ENCODE peak calls at places on chromosomes 12 and 14, in five cellular contexts. E is CD8-positive, alpha-beta memory T cell; F is mucosa of descending colon; A is left ventricle myocardium inferior; P is fibroblast of lung. T is an unnamed sample.

GRCh38 chr14:71856199-71856919 is 75.9 kb upstream of the RGS6 start:
- DNase-seq in E (no peak), A (no peak), F (no peak), P (no peak), T (no peak)

GRCh38 chr12:75672212-75672611 is 160.8 kb upstream of the KRR1 start:
- DNase-seq in A (no peak), F (no peak), P (no peak), E (no peak), T (no peak)

GRCh38 chr14:89616425-89617141 is 199.6 kb upstream of the FOXN3 start:
- DNase-seq in A (no peak), P (peak; percentile 46), F (peak; percentile 48), E (peak; percentile 46), T (no peak)

GRCh38 chr12:113445544-113446176 is 23.5 kb downstream of the SDSL start:
- DNase-seq in F (no peak), A (no peak), P (no peak), E (no peak), T (no peak)

GRCh38 chr14:64928239-64929002 is 14.1 kb downstream of the GPX2 start:
- DNase-seq in A (no peak), E (no peak), P (no peak), F (no peak), T (no peak)

GRCh38 chr12:84785951-84786350 is 126.6 kb downstream of the SLC6A15 start:
- DNase-seq in A (no peak), E (no peak), P (peak; percentile 27), F (no peak), T (no peak)

GRCh38 chr14:75858375-75858774 is 123.4 kb downstream of the TGFB3 start:
- DNase-seq in A (no peak), F (no peak), P (no peak), E (no peak), T (no peak)

GRCh38 chr14:24051789-24052655 is at the start of gene CARMIL3:
- DNase-seq in F (peak; percentile 68), E (peak; percentile 53), P (peak; percentile 34), A (peak; percentile 52), T (no peak)

GRCh38 chr12:55385911-55386310 is 14.4 kb upstream of the OR6C65 start:
- DNase-seq in E (no peak), A (no peak), P (no peak), F (no peak), T (no peak)

GRCh38 chr14:70655110-70655826 is 13.6 kb downstream of the TTC9 start:
- DNase-seq in F (peak; percentile 54), E (peak; percentile 43), P (no peak), A (no peak), T (no peak)

GRCh38 chr12:57522019-57522886 is at the start of gene MBD6:
- DNase-seq in P (peak; percentile 96), E (peak; percentile 89), A (peak; percentile 94), F (peak; percentile 94), T (peak; percentile 92)

GRCh38 chr14:103185051-103186027 is 62.1 kb downstream of the TNFAIP2 start:
- DNase-seq in E (no peak), F (no peak), A (no peak), P (peak; percentile 60), T (no peak)

GRCh38 chr14:95396221-95396620 is 76.5 kb upstream of the CLMN start:
- DNase-seq in F (no peak), P (no peak), A (no peak), E (no peak), T (no peak)

GRCh38 chr14:100237735-100238418 is 1.1 kb upstream of the YY1 start:
- DNase-seq in A (peak; percentile 37), P (peak; percentile 52), F (peak; percentile 63), E (peak; percentile 20), T (peak; percentile 88)

GRCh38 chr12:9123741-9124140 is 8.0 kb upstream of the A2M start:
- DNase-seq in E (no peak), F (no peak), A (no peak), P (peak; percentile 77), T (no peak)

GRCh38 chr12:11513288-11513687 is 117.9 kb upstream of the PRB2 start:
- DNase-seq in F (no peak), E (no peak), P (no peak), A (no peak), T (peak; percentile 39)

GRCh38 chr12:94261781-94262180 is 113.4 kb downstream of the PLXNC1 start:
- DNase-seq in E (no peak), A (no peak), F (no peak), P (no peak), T (no peak)

GRCh38 chr12:94261119-94261518 is 112.7 kb downstream of the PLXNC1 start:
- DNase-seq in P (no peak), E (no peak), A (no peak), F (no peak), T (no peak)

GRCh38 chr12:94263011-94263786 is 114.8 kb downstream of the PLXNC1 start:
- DNase-seq in F (peak; percentile 38), A (no peak), E (peak; percentile 39), P (no peak), T (no peak)

GRCh38 chr12:94263905-94264655 is 115.7 kb downstream of the PLXNC1 start:
- DNase-seq in P (no peak), F (no peak), A (no peak), E (no peak), T (no peak)

DNA sequence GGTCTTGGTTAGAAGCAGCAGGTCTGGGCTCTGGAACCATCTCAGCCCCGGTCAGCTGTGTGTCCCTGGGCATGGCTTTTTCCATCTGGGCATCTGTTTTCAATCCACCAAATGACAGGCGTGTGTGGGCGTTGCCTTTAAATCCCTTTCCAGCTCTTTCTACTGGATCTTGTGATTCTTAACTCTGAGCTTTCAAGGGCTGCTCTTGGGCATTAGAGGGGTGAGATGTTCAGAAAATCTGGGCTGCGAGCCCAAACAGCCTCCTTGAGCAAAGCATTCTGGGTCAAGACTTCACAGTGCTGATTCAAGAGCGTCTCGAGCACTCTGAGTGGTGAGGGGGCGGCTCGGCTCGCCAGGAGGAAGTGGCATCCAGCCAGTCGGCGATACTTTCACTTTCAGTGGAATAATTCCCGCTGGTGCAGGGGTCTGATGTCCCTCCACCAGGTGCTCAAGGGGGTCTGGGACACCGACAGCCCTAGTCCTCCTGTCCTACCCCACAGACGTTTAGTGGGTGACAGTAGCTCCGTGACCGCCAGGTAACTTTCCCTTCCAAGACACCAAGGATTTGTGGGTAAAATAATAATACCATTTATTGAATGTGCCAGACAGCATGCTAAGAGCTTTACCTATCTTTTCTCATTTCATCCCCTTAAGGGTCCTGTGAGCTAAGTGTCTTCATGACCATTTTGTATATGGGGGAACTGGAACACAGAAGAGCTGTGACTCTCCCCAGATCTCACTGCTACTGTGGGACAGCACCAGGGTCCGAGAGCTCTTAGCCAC is 114.0 kb downstream of the PLXNC1 start:
- DNase-seq in A (peak; percentile 81), F (peak; percentile 77), P (peak; percentile 99), E (peak; percentile 55), T (peak; percentile 94)
- H3K4me3 ChIP-seq in A (peak overlapping the region; percentile 67), F (peak overlapping the region; percentile 12), P (peak overlapping the region; percentile 75), E (peak overlapping the region; percentile 70), T (peak overlapping the region; percentile 6)

GRCh38 chr14:68627868-68628604 is 164.8 kb downstream of the ZFP36L1 start:
- DNase-seq in A (peak; percentile 60), P (no peak), E (no peak), F (peak; percentile 82), T (peak; percentile 83)
- H3K4me3 ChIP-seq in A (peak overlapping the region; percentile 45), P (no peak overlapping the region), E (peak overlapping the region; percentile 49), F (no peak overlapping the region), T (no peak overlapping the region)

GRCh38 chr12:10226740-10227139 is 14.1 kb downstream of the GABARAPL1 start:
- DNase-seq in P (no peak), E (no peak), A (no peak), F (no peak), T (no peak)
- H3K4me3 ChIP-seq in P (no peak overlapping the region), E (no peak overlapping the region), A (no peak overlapping the region), F (no peak overlapping the region), T (no peak overlapping the region)

GRCh38 chr12:27013606-27014084 is 539 bp downstream of the TM7SF3 start:
- DNase-seq in P (peak; percentile 48), F (no peak), E (no peak), A (no peak), T (peak; percentile 92)

GRCh38 chr12:27014085-27014858 is at the start of gene TM7SF3:
- DNase-seq in E (peak; percentile 95), F (peak; percentile 96), A (peak; percentile 92), P (peak; percentile 86), T (peak; percentile 88)

GRCh38 chr12:27012982-27013255 is 1.3 kb downstream of the TM7SF3 start:
- DNase-seq in A (no peak), F (no peak), E (no peak), P (no peak), T (no peak)

GRCh38 chr12:27009926-27010325 is 4.3 kb downstream of the TM7SF3 start:
- DNase-seq in E (no peak), A (no peak), F (no peak), P (no peak), T (no peak)

DNA sequence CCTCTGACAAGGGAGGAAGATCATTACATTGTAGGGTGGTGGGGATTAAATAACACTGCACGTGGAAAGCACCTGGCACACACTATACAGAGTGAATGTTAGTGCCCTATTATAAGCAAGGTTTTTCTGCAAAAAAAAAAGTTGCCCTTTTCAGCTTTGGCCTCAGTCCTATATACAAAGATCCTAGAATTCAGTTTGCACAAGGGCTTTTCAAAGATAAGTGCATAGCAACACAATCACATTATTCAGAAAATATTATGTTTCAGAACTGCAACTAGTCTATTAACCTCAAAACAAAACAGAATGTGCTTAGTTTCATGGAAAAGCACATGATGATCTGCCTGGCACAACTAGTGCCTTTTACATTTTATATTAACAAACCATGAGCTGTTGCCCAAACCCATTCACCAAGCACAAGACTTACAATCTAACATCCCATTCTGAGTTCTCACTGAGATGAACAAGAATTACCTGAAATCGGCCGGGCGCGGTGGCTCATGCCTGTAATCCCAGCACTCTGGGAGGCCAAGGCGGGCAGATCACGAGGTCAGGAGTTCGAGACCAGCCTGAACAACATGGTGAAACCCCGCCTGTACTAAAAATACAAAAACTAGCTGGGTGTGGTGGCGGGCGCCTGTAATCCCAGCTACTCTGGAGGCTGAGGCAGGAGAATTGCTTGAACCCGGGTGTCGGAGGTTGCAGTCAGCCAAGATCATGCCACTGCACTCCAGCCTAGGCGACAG is 1.8 kb downstream of the TM7SF3 start:
- DNase-seq in P (no peak), A (no peak), E (no peak), F (no peak), T (no peak)
- H3K4me3 ChIP-seq in P (peak overlapping the region; percentile 25), A (no peak overlapping the region), E (no peak overlapping the region), F (no peak overlapping the region), T (no peak overlapping the region)

T was measured in lower leg skin.